ENCODE peak calls at places on chromosome 13, in ten cellular contexts. F is fibroblast of lung, M is fibroblast of the aortic adventitia, K is left ventricle myocardium inferior, A is transverse colon, Z is HFFc6, X is progenitor cell of endocrine pancreas, H is retinal pigment epithelial cell, S is mammary epithelial cell, B is testis. G is an unnamed sample.
A peak's percentile ranks its signal among the peaks of the same experiment; 100 is the strongest.

GRCh38 chr13:64255988-64256387 is 2840.3 kb upstream of the PCDH20 start:
- DNase-seq in F (no peak), M (no peak), K (no peak), A (no peak), Z (no peak), X (no peak), H (no peak), S (no peak), B (no peak), G (no peak)

GRCh38 chr13:112892759-112893569 is 76.0 kb upstream of the MCF2L start:
- DNase-seq in F (no peak), M (no peak), K (no peak), A (peak; percentile 52), Z (no peak), X (peak; percentile 46), H (no peak), S (no peak), B (no peak), G (no peak)

GRCh38 chr13:98301721-98302120 is 124.7 kb upstream of the RNF113B start:
- DNase-seq in F (peak; percentile 73), M (no peak), K (no peak), A (no peak), Z (no peak), X (no peak), H (no peak), S (no peak), B (no peak), G (no peak)

GRCh38 chr13:73129023-73129422 is 70.2 kb downstream of the KLF5 start:
- DNase-seq in F (peak; percentile 49), M (no peak), K (no peak), A (no peak), Z (no peak), X (no peak), H (no peak), S (no peak), B (no peak), G (no peak)

GRCh38 chr13:31587696-31588266 is 151.5 kb upstream of the RXFP2 start:
- DNase-seq in F (peak; percentile 2), M (peak; percentile 65), K (no peak), A (no peak), Z (no peak), X (no peak), H (no peak), S (no peak), B (no peak), G (no peak)

GRCh38 chr13:93915269-93915809 is 564.1 kb downstream of the DCT start:
- DNase-seq in F (peak; percentile 62), M (peak; percentile 53), K (no peak), A (no peak), Z (peak; percentile 53), X (no peak), H (no peak), S (no peak), B (no peak), G (no peak)

GRCh38 chr13:39768962-39769361 is 113.5 kb downstream of the COG6 start:
- DNase-seq in F (no peak), M (peak; percentile 57), K (no peak), A (no peak), Z (no peak), X (no peak), H (no peak), S (no peak), B (no peak), G (no peak)

GRCh38 chr13:49084961-49085360 is 109.2 kb downstream of the FNDC3A start:
- DNase-seq in F (peak; percentile 21), M (no peak), K (no peak), A (no peak), Z (no peak), X (no peak), H (no peak), S (peak; percentile 45), B (no peak), G (no peak)

GRCh38 chr13:107376393-107377085 is 808.6 kb upstream of the ARGLU1 start:
- DNase-seq in F (peak; percentile 28), M (peak; percentile 43), K (no peak), A (no peak), Z (no peak), X (no peak), H (no peak), S (no peak), B (no peak), G (no peak)

GRCh38 chr13:81171065-81171647 is 830.2 kb upstream of the SPRY2 start:
- DNase-seq in F (peak; percentile 3), M (peak; percentile 37), K (no peak), A (no peak), Z (peak; percentile 1), X (no peak), H (no peak), S (peak; percentile 3), B (no peak), G (no peak)

GRCh38 chr13:35598790-35599369 is 122.4 kb upstream of the MAB21L1 start:
- DNase-seq in F (peak; percentile 13), M (peak; percentile 21), K (no peak), A (no peak), Z (no peak), X (no peak), H (no peak), S (no peak), B (no peak), G (no peak)

GRCh38 chr13:79525458-79525857 is 44.5 kb downstream of the NDFIP2 start:
- DNase-seq in F (peak; percentile 30), M (no peak), K (no peak), A (no peak), Z (no peak), X (no peak), H (no peak), S (peak; percentile 72), B (no peak), G (no peak)

GRCh38 chr13:102369303-102369702 is 32.5 kb downstream of the FGF14 start:
- DNase-seq in F (no peak), M (no peak), K (no peak), A (no peak), Z (no peak), X (no peak), H (no peak), S (no peak), B (no peak), G (no peak)

GRCh38 chr13:74115138-74115537 is 19.1 kb downstream of the KLF12 start:
- DNase-seq in F (peak; percentile 92), M (peak; percentile 55), K (no peak), A (no peak), Z (peak; percentile 73), X (no peak), H (no peak), S (peak; percentile 65), B (no peak), G (no peak)

DNA sequence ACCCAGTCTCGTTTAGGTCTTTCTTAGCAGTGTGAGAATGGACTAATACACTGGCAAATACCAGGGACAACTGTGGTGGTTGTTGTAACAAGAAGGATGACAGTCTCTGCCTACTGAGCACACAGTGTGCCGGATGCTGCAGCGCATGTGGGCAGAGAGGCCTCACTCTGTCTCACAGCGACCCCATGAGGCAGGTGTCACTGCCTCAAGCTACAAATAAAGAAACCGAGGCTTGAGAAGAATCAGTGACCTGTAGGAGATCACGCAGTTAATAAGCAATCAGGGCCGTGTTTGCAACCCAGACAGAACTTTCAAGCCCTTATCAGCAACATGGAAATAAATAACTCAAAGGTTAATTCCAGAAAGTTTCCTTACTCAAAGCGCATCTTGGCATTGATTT is 40.5 kb upstream of the GAS6 start:
- DNase-seq in F (no peak), M (peak; percentile 37), K (peak; percentile 64), A (peak; percentile 42), Z (no peak), X (no peak), H (no peak), S (no peak), B (peak; percentile 42), G (peak; percentile 16)
- TF ChIP-seq CTCF in F (peak; percentile 47), M (peak; percentile 54), K (peak; percentile 84), A (peak; percentile 44), Z (peak; percentile 63), X (peak; percentile 50), H (peak; percentile 57), S (peak; percentile 69), B (peak; percentile 20), G (no peak)

GRCh38 chr13:51761638-51762350 is 42.2 kb downstream of the DHRS12 start:
- DNase-seq in F (no peak), M (peak; percentile 15), K (peak; percentile 43), A (no peak), Z (peak; percentile 22), X (no peak), H (no peak), S (no peak), B (no peak), G (no peak)

GRCh38 chr13:51767100-51767499 is 36.9 kb downstream of the DHRS12 start:
- DNase-seq in F (no peak), M (no peak), K (no peak), A (no peak), Z (no peak), X (no peak), H (no peak), S (no peak), B (no peak), G (no peak)

GRCh38 chr13:51765142-51765515 is 38.8 kb downstream of the DHRS12 start:
- DNase-seq in F (no peak), M (peak; percentile 20), K (no peak), A (no peak), Z (no peak), X (no peak), H (no peak), S (no peak), B (no peak), G (no peak)

GRCh38 chr13:51763486-51763885 is 40.5 kb downstream of the DHRS12 start:
- DNase-seq in F (no peak), M (no peak), K (no peak), A (no peak), Z (no peak), X (no peak), H (no peak), S (no peak), B (no peak), G (no peak)

GRCh38 chr13:51764184-51765141 is 39.5 kb downstream of the DHRS12 start:
- DNase-seq in F (peak; percentile 81), M (peak; percentile 78), K (peak; percentile 77), A (peak; percentile 56), Z (peak; percentile 74), X (no peak), H (no peak), S (no peak), B (peak; percentile 87), G (peak; percentile 95)
- TF ChIP-seq CTCF in F (no peak), M (no peak), K (peak; percentile 12), A (no peak), Z (no peak), X (no peak), H (no peak), S (no peak), B (no peak), G (no peak)

DNA sequence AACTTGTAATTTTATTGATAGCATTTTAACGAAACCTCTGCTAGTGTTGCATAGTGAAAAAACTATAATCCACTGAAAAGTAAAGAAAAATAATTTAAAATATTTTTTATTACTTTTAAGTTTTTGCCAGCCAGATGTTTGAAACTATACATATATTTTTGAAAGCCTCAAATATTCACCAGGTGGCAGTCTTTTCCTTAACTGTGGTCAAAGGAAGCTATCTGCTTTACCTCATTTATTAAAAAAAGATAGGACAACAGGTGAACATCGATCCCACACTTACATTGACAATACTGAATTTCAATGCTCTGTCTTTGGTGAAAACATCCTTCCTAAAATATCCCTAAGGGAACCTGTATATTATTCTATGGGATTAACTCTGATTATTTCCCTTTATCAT is 100.5 kb downstream of the TRPC4 start:
- DNase-seq in F (no peak), M (no peak), K (no peak), A (no peak), Z (no peak), X (no peak), H (no peak), S (no peak), B (no peak), G (no peak)
- TF ChIP-seq CTCF in F (no peak), M (peak; percentile 14), K (peak; percentile 45), A (no peak), Z (peak; percentile 63), X (peak; percentile 51), H (peak; percentile 29), S (peak; percentile 39), B (no peak), G (no peak)

GRCh38 chr13:65638572-65639168 is 1591.5 kb downstream of the PCDH9 start:
- DNase-seq in F (peak; percentile 52), M (peak; percentile 78), K (no peak), A (no peak), Z (peak; percentile 45), X (no peak), H (no peak), S (peak; percentile 2), B (peak; percentile 25), G (no peak)
- TF ChIP-seq CTCF in F (peak; percentile 56), M (peak; percentile 81), K (peak; percentile 59), A (peak; percentile 11), Z (peak; percentile 92), X (peak; percentile 78), H (peak; percentile 77), S (peak; percentile 78), B (peak; percentile 61), G (no peak)